ENCODE peak calls at places on chromosomes 16 and 17, in six cellular contexts. One of them, this sample, is unnamed. For H3K4me1, the result is how much of the 10 kb centered on the place peaks cover.

GRCh38 chr16:89198417-89199240 is 1.7 kb downstream of the SLC22A31 start:
- DNase-seq in H1: peak
- DNase-seq in neuronal stem cell: no peak
- DNase-seq in IMR-90: no peak
- DNase-seq in mesendoderm: no peak
- DNase-seq in mesenchymal stem cell: no peak
- DNase-seq in this sample: no peak

GRCh38 chr16:4085405-4085970 is 30.8 kb downstream of the ADCY9 start:
- DNase-seq in H1: no peak
- DNase-seq in neuronal stem cell: no peak
- DNase-seq in IMR-90: no peak
- DNase-seq in mesendoderm: peak
- DNase-seq in mesenchymal stem cell: no peak
- DNase-seq in this sample: peak

GRCh38 chr16:27718136-27718766 is 168.3 kb downstream of the KATNIP start:
- DNase-seq in H1: no peak
- DNase-seq in neuronal stem cell: no peak
- DNase-seq in IMR-90: no peak
- DNase-seq in mesendoderm: no peak
- DNase-seq in mesenchymal stem cell: no peak
- DNase-seq in this sample: no peak

GRCh38 chr16:10654592-10655414 is 39.9 kb downstream of the TEKT5 start:
- DNase-seq in H1: no peak
- DNase-seq in neuronal stem cell: no peak
- DNase-seq in IMR-90: no peak
- DNase-seq in mesendoderm: no peak
- DNase-seq in mesenchymal stem cell: no peak
- DNase-seq in this sample: no peak

GRCh38 chr17:80002690-80003490 is 32.8 kb downstream of the TBC1D16 start:
- DNase-seq in H1: no peak
- DNase-seq in neuronal stem cell: no peak
- DNase-seq in IMR-90: no peak
- DNase-seq in mesendoderm: no peak
- DNase-seq in mesenchymal stem cell: no peak
- DNase-seq in this sample: no peak

GRCh38 chr16:84498859-84499620 is 5.4 kb downstream of the MEAK7 start:
- DNase-seq in H1: no peak
- DNase-seq in neuronal stem cell: no peak
- DNase-seq in IMR-90: no peak
- DNase-seq in mesendoderm: no peak
- DNase-seq in mesenchymal stem cell: no peak
- DNase-seq in this sample: no peak

GRCh38 chr17:83081561-83082201 is 2.3 kb downstream of the METRNL start:
- DNase-seq in H1: no peak
- DNase-seq in neuronal stem cell: no peak
- DNase-seq in IMR-90: peak
- DNase-seq in mesendoderm: no peak
- DNase-seq in mesenchymal stem cell: no peak
- DNase-seq in this sample: peak

GRCh38 chr16:62478903-62479458 is 442.7 kb upstream of the CDH8 start:
- DNase-seq in H1: no peak
- DNase-seq in neuronal stem cell: no peak
- DNase-seq in IMR-90: no peak
- DNase-seq in mesendoderm: no peak
- DNase-seq in mesenchymal stem cell: no peak
- DNase-seq in this sample: no peak

GRCh38 chr17:52181842-52182241 is 23.3 kb upstream of the CA10 start:
- DNase-seq in H1: no peak
- DNase-seq in neuronal stem cell: no peak
- DNase-seq in IMR-90: no peak
- DNase-seq in mesendoderm: no peak
- DNase-seq in mesenchymal stem cell: no peak
- DNase-seq in this sample: no peak

GRCh38 chr16:85114909-85115567 is 2.8 kb upstream of the CIBAR2 start:
- DNase-seq in H1: peak
- DNase-seq in neuronal stem cell: peak
- DNase-seq in IMR-90: peak
- DNase-seq in mesendoderm: peak
- DNase-seq in mesenchymal stem cell: peak
- DNase-seq in this sample: peak

GRCh38 chr16:9053006-9053601 is 38.3 kb upstream of the HAPSTR1 start:
- DNase-seq in H1: peak
- DNase-seq in neuronal stem cell: peak
- DNase-seq in IMR-90: peak
- DNase-seq in mesendoderm: peak
- DNase-seq in mesenchymal stem cell: peak
- DNase-seq in this sample: peak

GRCh38 chr16:87635541-87636049 is 33.3 kb downstream of the JPH3 start:
- DNase-seq in H1: peak
- DNase-seq in neuronal stem cell: peak
- DNase-seq in IMR-90: peak
- DNase-seq in mesendoderm: peak
- DNase-seq in mesenchymal stem cell: peak
- DNase-seq in this sample: no peak

GRCh38 chr17:39769974-39770587 is 32.3 kb downstream of the GRB7 start:
- DNase-seq in H1: no peak
- DNase-seq in neuronal stem cell: no peak
- DNase-seq in IMR-90: peak
- DNase-seq in mesendoderm: no peak
- DNase-seq in mesenchymal stem cell: no peak
- DNase-seq in this sample: peak

GRCh38 chr16:49834496-49835009 is 21.4 kb downstream of the ZNF423 start:
- DNase-seq in H1: peak
- DNase-seq in neuronal stem cell: no peak
- DNase-seq in IMR-90: no peak
- DNase-seq in mesendoderm: peak
- DNase-seq in mesenchymal stem cell: peak
- DNase-seq in this sample: no peak

GRCh38 chr16:8920676-8921625 is 38.8 kb downstream of the LITAFD start:
- DNase-seq in H1: no peak
- DNase-seq in neuronal stem cell: no peak
- DNase-seq in IMR-90: peak
- DNase-seq in mesendoderm: peak
- DNase-seq in mesenchymal stem cell: no peak
- DNase-seq in this sample: no peak

GRCh38 chr16:620700-621525 is 9.9 kb upstream of the WFIKKN1 start:
- DNase-seq in H1: no peak
- DNase-seq in neuronal stem cell: no peak
- DNase-seq in IMR-90: no peak
- DNase-seq in mesendoderm: no peak
- DNase-seq in mesenchymal stem cell: no peak
- DNase-seq in this sample: no peak

GRCh38 chr17:57109393-57110151 is 24.5 kb downstream of the AKAP1 start:
- DNase-seq in H1: no peak
- DNase-seq in neuronal stem cell: no peak
- DNase-seq in IMR-90: peak
- DNase-seq in mesendoderm: peak
- DNase-seq in mesenchymal stem cell: no peak
- DNase-seq in this sample: no peak

DNA sequence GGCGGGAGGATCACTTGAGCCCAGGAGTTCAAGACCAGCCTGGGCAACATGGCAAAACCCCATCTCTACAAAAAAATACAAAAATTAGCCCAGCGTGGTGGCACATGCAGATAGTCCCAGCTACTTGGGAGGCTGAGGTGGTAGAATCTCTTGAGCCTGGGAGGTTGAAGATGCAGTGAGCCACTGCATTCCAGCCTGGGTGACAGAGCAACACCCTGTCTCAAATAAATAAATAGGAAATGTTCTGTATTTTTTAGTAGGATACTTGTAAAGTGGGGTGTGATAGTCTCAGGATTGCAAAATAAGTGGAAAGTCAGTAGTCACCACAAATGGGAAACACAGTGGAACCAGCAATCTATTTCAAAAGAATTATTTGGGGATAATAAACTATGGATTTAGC is 4.0 kb downstream of the RSPRY1 start:
- DNase-seq in H1: no peak
- DNase-seq in neuronal stem cell: no peak
- DNase-seq in IMR-90: no peak
- DNase-seq in mesendoderm: no peak
- DNase-seq in mesenchymal stem cell: no peak
- DNase-seq in this sample: no peak
- H3K4me1 ChIP-seq in H1: under half
- H3K4me1 ChIP-seq in neuronal stem cell: under half
- H3K4me1 ChIP-seq in IMR-90: under half
- H3K4me1 ChIP-seq in mesendoderm: under half
- H3K4me1 ChIP-seq in mesenchymal stem cell: under half
- H3K4me1 ChIP-seq in this sample: under half

GRCh38 chr17:45161288-45162021 is at the start of gene HEXIM2:
- DNase-seq in H1: peak
- DNase-seq in neuronal stem cell: peak
- DNase-seq in IMR-90: peak
- DNase-seq in mesendoderm: peak
- DNase-seq in mesenchymal stem cell: peak
- DNase-seq in this sample: peak

GRCh38 chr17:45164734-45165269 is 3.1 kb downstream of the HEXIM2 start:
- DNase-seq in H1: no peak
- DNase-seq in neuronal stem cell: no peak
- DNase-seq in IMR-90: no peak
- DNase-seq in mesendoderm: no peak
- DNase-seq in mesenchymal stem cell: no peak
- DNase-seq in this sample: peak

GRCh38 chr17:45156242-45156641 is 5.4 kb upstream of the HEXIM2 start:
- DNase-seq in H1: no peak
- DNase-seq in neuronal stem cell: no peak
- DNase-seq in IMR-90: no peak
- DNase-seq in mesendoderm: no peak
- DNase-seq in mesenchymal stem cell: peak
- DNase-seq in this sample: no peak

GRCh38 chr17:45162022-45162687 is 480 bp downstream of the HEXIM2 start:
- DNase-seq in H1: no peak
- DNase-seq in neuronal stem cell: no peak
- DNase-seq in IMR-90: no peak
- DNase-seq in mesendoderm: no peak
- DNase-seq in mesenchymal stem cell: no peak
- DNase-seq in this sample: no peak

DNA sequence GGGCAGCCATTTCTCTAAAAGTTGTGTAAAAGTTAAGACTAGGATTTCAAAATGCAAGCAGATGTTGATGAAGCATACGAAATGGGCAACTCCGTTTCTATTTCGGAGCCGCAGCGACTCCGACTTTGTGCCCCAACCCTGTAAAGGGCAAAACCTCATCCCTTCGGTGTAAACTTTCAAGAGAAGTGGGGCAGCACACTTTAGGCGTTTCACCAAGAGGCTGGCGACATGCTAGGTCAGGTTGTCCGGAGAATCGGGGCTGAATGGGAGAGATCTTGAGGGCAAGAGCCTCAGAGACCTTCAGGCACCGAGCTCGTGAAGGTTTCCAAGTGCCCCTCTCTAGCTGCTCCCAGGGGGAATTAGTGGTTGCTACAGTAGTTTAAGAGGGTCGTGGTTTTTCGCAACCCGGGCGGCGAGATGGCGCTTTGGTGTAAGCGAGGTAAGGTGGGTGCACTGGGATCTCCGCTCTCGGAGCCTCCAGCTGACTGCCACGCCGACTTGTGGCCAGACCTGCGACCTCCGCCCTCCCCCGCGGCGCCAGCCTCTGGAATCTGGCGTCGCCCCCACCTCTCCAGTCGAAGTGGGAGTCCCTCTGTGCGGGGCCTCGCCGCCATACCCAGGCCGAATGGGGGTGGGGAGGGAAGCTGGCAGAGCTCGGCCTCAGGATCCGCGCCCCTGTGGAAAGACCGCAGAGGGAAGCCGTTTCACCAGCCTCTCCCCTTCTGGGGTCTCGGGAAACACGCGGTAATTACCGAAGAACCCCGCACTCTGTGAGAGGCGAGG is 979 bp upstream of the HEXIM2 start:
- DNase-seq in H1: peak
- DNase-seq in neuronal stem cell: peak
- DNase-seq in IMR-90: peak
- DNase-seq in mesendoderm: peak
- DNase-seq in mesenchymal stem cell: peak
- DNase-seq in this sample: peak
- H2BK120ac ChIP-seq in H1: peak
- H2BK120ac ChIP-seq in neuronal stem cell: peak
- H2BK120ac ChIP-seq in IMR-90: peak
- H2BK120ac ChIP-seq in mesendoderm: peak
- H2BK120ac ChIP-seq in mesenchymal stem cell: peak
- H2BK120ac ChIP-seq in this sample: peak

DNA sequence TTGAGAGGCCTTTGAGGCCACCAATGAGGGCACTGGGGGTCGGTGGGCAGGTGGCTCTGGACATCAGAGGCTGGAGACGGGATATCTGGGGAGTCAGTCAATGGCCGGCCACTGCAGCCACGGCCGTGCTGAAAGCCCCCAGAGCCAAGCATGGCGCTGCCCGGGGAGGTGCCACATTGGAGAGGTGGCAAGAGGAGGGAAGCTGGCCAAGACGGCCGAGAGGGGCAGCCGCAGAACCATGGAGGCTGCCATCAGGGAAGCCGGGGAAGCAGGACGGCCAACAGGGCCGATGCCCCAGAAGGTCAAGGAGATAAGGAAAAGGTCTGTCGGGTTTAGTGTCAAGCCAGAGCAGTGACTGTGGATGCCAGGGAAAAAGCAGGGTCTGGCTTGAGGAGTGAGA is 9.8 kb downstream of the RTN4RL1 start:
- DNase-seq in H1: no peak
- DNase-seq in neuronal stem cell: no peak
- DNase-seq in IMR-90: no peak
- DNase-seq in mesendoderm: no peak
- DNase-seq in mesenchymal stem cell: no peak
- DNase-seq in this sample: no peak
- H3K4me3 ChIP-seq in H1: no peak
- H3K4me3 ChIP-seq in neuronal stem cell: no peak
- H3K4me3 ChIP-seq in IMR-90: no peak
- H3K4me3 ChIP-seq in mesendoderm: no peak
- H3K4me3 ChIP-seq in mesenchymal stem cell: no peak
- H3K4me3 ChIP-seq in this sample: no peak

GRCh38 chr17:8119575-8120519 is 1.5 kb upstream of the ALOXE3 start:
- DNase-seq in H1: peak
- DNase-seq in neuronal stem cell: peak
- DNase-seq in IMR-90: peak
- DNase-seq in mesendoderm: peak
- DNase-seq in mesenchymal stem cell: peak
- DNase-seq in this sample: peak
- H3K4me1 ChIP-seq in H1: under half
- H3K4me1 ChIP-seq in neuronal stem cell: under half
- H3K4me1 ChIP-seq in IMR-90: under half
- H3K4me1 ChIP-seq in mesendoderm: under half
- H3K4me1 ChIP-seq in mesenchymal stem cell: half or more
- H3K4me1 ChIP-seq in this sample: under half

GRCh38 chr16:46583036-46583435 is 38.1 kb downstream of the SHCBP1 start:
- DNase-seq in H1: no peak
- DNase-seq in neuronal stem cell: no peak
- DNase-seq in IMR-90: no peak
- DNase-seq in mesendoderm: peak
- DNase-seq in mesenchymal stem cell: no peak
- DNase-seq in this sample: no peak
- H2BK120ac ChIP-seq in H1: no peak
- H2BK120ac ChIP-seq in neuronal stem cell: no peak
- H2BK120ac ChIP-seq in IMR-90: no peak
- H2BK120ac ChIP-seq in mesendoderm: no peak
- H2BK120ac ChIP-seq in mesenchymal stem cell: no peak
- H2BK120ac ChIP-seq in this sample: no peak

DNA sequence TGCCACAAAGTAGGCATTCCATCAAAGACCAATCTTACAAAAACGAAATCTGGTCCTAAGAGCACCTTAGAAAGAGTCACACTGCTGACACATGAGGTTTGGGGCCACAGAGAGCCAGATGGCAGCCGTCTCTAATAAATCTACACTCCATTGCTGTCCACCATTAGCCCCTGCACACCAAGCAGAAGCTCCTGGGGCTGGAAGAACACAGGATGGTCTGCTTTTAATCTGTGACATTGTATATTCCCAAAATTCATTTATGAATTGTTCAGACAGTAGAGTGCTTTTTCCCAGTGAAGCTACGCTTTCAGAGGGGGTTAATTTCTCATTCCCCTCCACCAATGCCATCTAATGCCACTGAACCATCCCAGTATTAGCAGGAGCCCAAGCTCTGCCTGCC is 1.6 kb downstream of the CYB561 start:
- DNase-seq in H1: no peak
- DNase-seq in neuronal stem cell: no peak
- DNase-seq in IMR-90: no peak
- DNase-seq in mesendoderm: no peak
- DNase-seq in mesenchymal stem cell: no peak
- DNase-seq in this sample: no peak
- H3K4me3 ChIP-seq in H1: no peak
- H3K4me3 ChIP-seq in neuronal stem cell: no peak
- H3K4me3 ChIP-seq in IMR-90: no peak
- H3K4me3 ChIP-seq in mesendoderm: no peak
- H3K4me3 ChIP-seq in mesenchymal stem cell: peak
- H3K4me3 ChIP-seq in this sample: no peak

This sample was measured in trophoblast cell.